ENCODE peak calls at places on chromosome 20, in eight cellular contexts. J is spleen; O is lung microvascular endothelial cell; E is nephron progenitor cell; D is OCI-LY7; F is AG04450; T is stimulated activated CD4-positive, alpha-beta T cell treated with anti-CD3 and anti-CD28 coated beads, Interleukin-4, amount 100 ng/mL, for 1 hour; G is tibial nerve. N is an unnamed sample.

GRCh38 chr20:57667385-57667784 is 42.4 kb downstream of the PMEPA1 start:
- DNase-seq in J (peak; percentile 59), D (no peak), T (no peak), E (no peak), O (no peak), F (no peak), G (no peak), N (no peak)

GRCh38 chr20:44930517-44931168 is 20.8 kb downstream of the PABPC1L start:
- DNase-seq in F (no peak), E (no peak), G (no peak), T (no peak), J (no peak), D (no peak), O (no peak), N (no peak)

GRCh38 chr20:48366230-48366629 is 461.6 kb downstream of the PREX1 start:
- DNase-seq in O (no peak), E (no peak), F (no peak), D (no peak), G (no peak), J (no peak), T (no peak), N (no peak)

GRCh38 chr20:10965936-10966470 is 292.2 kb upstream of the JAG1 start:
- DNase-seq in F (peak; percentile 20), O (no peak), T (no peak), D (no peak), G (no peak), J (no peak), E (no peak), N (no peak)

GRCh38 chr20:37245671-37246237 is 15.9 kb downstream of the GHRH start:
- DNase-seq in J (no peak), G (no peak), O (no peak), D (no peak), T (no peak), E (no peak), F (no peak), N (no peak)

GRCh38 chr20:41392871-41393704 is 26.5 kb upstream of the EMILIN3 start:
- DNase-seq in O (no peak), E (no peak), D (no peak), G (peak; percentile 81), F (no peak), J (no peak), T (no peak), N (no peak)

GRCh38 chr20:32908334-32909292 is 49.9 kb downstream of the EFCAB8 start:
- DNase-seq in T (peak; percentile 11), D (no peak), J (peak; percentile 60), G (no peak), O (no peak), F (no peak), E (no peak), N (no peak)

GRCh38 chr20:11895832-11896484 is 21.7 kb upstream of the BTBD3 start:
- DNase-seq in O (no peak), F (no peak), G (no peak), D (no peak), J (no peak), T (no peak), E (no peak), N (no peak)

GRCh38 chr20:63533871-63534393 is 3.2 kb downstream of the PTK6 start:
- DNase-seq in G (no peak), F (no peak), O (no peak), J (peak; percentile 79), E (peak; percentile 13), D (no peak), T (no peak), N (no peak)

GRCh38 chr20:3745686-3746173 is 13.2 kb downstream of the HSPA12B start:
- DNase-seq in F (no peak), T (no peak), J (peak; percentile 62), G (no peak), E (no peak), O (no peak), D (no peak), N (no peak)

GRCh38 chr20:51492167-51493092 is 50.1 kb downstream of the NFATC2 start:
- DNase-seq in O (peak; percentile 70), J (peak; percentile 86), D (no peak), F (no peak), E (no peak), G (no peak), T (no peak), N (no peak)

GRCh38 chr20:20223981-20224380 is 143.9 kb upstream of the INSM1 start:
- DNase-seq in D (no peak), G (no peak), J (no peak), O (no peak), E (no peak), F (no peak), T (no peak), N (no peak)

GRCh38 chr20:10481671-10482070 is 46.6 kb downstream of the SLX4IP start:
- DNase-seq in O (no peak), T (no peak), E (no peak), G (no peak), D (no peak), J (no peak), F (no peak), N (no peak)

GRCh38 chr20:32629813-32630212 is 43.9 kb downstream of the C20orf203 start:
- DNase-seq in G (no peak), O (no peak), D (no peak), T (no peak), F (no peak), J (no peak), E (no peak), N (no peak)

GRCh38 chr20:62925420-62926228 is 681 bp downstream of the DIDO1 start:
- DNase-seq in T (peak; percentile 43), F (no peak), E (peak; percentile 46), J (peak; percentile 90), D (peak; percentile 71), G (no peak), O (peak; percentile 30), N (peak; percentile 23)

GRCh38 chr20:51668932-51669331 is 99.3 kb downstream of the ATP9A start:
- DNase-seq in J (peak; percentile 11), G (no peak), D (no peak), O (no peak), E (no peak), F (no peak), T (no peak), N (no peak)

GRCh38 chr20:23061713-23062561 is 12.5 kb upstream of the THBD start:
- DNase-seq in J (no peak), E (no peak), G (no peak), D (peak; percentile 6), F (peak; percentile 21), O (peak; percentile 86), T (no peak), N (peak; percentile 50)

GRCh38 chr20:36145877-36146707 is 8.4 kb upstream of the EPB41L1 start:
- DNase-seq in F (no peak), G (no peak), E (no peak), J (no peak), O (no peak), D (peak; percentile 45), T (no peak), N (no peak)

GRCh38 chr20:37309941-37310590 is 20.6 kb downstream of the MANBAL start:
- DNase-seq in J (no peak), O (no peak), G (no peak), T (no peak), F (no peak), D (no peak), E (no peak), N (no peak)

GRCh38 chr20:63183422-63184146 is 32.3 kb downstream of the YTHDF1 start:
- DNase-seq in O (peak; percentile 41), E (peak; percentile 72), T (peak; percentile 52), F (no peak), J (peak; percentile 83), D (peak; percentile 57), G (no peak), N (no peak)

GRCh38 chr20:33686008-33686983 is at the start of gene E2F1:
- DNase-seq in D (peak; percentile 97), J (peak; percentile 98), F (peak; percentile 55), T (peak; percentile 95), G (peak; percentile 92), E (peak; percentile 98), O (peak; percentile 94), N (peak; percentile 56)

GRCh38 chr20:39871013-39871412 is 818.0 kb downstream of the MAFB start:
- DNase-seq in G (no peak), E (no peak), F (no peak), T (no peak), D (no peak), O (no peak), J (no peak), N (no peak)

GRCh38 chr20:38657390-38657789 is 55.8 kb downstream of the ARHGAP40 start:
- DNase-seq in D (no peak), J (no peak), T (no peak), E (no peak), G (no peak), F (no peak), O (no peak), N (no peak)

N was measured in HS-5.